ENCODE peak calls at places on chromosomes 13 and 19, in ten cellular contexts. One of them, this sample, is unnamed.

GRCh38 chr13:105474983-105475382 is 1060.5 kb downstream of the EFNB2 start:
- DNase-seq in coronary artery: no peak
- DNase-seq in neural progenitor cell: no peak
- DNase-seq in nephron progenitor cell: no peak
- DNase-seq in CD14-positive monocyte: no peak
- DNase-seq in choroid plexus epithelial cell: no peak
- DNase-seq in GM12865: no peak
- DNase-seq in AG09319: no peak
- DNase-seq in GM06990: no peak
- DNase-seq in HCT116: no peak
- DNase-seq in this sample: no peak

GRCh38 chr19:16111160-16111908 is at the start of gene RAB8A:
- DNase-seq in coronary artery: peak
- DNase-seq in nephron progenitor cell: peak
- DNase-seq in neural progenitor cell: peak
- DNase-seq in AG09319: peak
- DNase-seq in GM12865: peak
- DNase-seq in choroid plexus epithelial cell: peak
- DNase-seq in GM06990: peak
- DNase-seq in HCT116: peak
- DNase-seq in CD14-positive monocyte: peak
- DNase-seq in this sample: peak

GRCh38 chr13:86681223-86681622 is 882.0 kb upstream of the SLITRK6 start:
- DNase-seq in coronary artery: no peak
- DNase-seq in AG09319: no peak
- DNase-seq in CD14-positive monocyte: no peak
- DNase-seq in nephron progenitor cell: no peak
- DNase-seq in GM06990: no peak
- DNase-seq in neural progenitor cell: no peak
- DNase-seq in HCT116: no peak
- DNase-seq in GM12865: no peak
- DNase-seq in choroid plexus epithelial cell: no peak
- DNase-seq in this sample: no peak

GRCh38 chr13:64471916-64472315 is 2758.2 kb downstream of the PCDH9 start:
- DNase-seq in CD14-positive monocyte: no peak
- DNase-seq in choroid plexus epithelial cell: peak
- DNase-seq in AG09319: no peak
- DNase-seq in nephron progenitor cell: no peak
- DNase-seq in neural progenitor cell: no peak
- DNase-seq in GM12865: no peak
- DNase-seq in GM06990: no peak
- DNase-seq in coronary artery: no peak
- DNase-seq in HCT116: peak
- DNase-seq in this sample: no peak

GRCh38 chr13:44273991-44274810 is 99.4 kb upstream of the SERP2 start:
- DNase-seq in GM12865: peak
- DNase-seq in neural progenitor cell: no peak
- DNase-seq in AG09319: no peak
- DNase-seq in GM06990: peak
- DNase-seq in CD14-positive monocyte: no peak
- DNase-seq in coronary artery: peak
- DNase-seq in choroid plexus epithelial cell: peak
- DNase-seq in HCT116: no peak
- DNase-seq in nephron progenitor cell: no peak
- DNase-seq in this sample: no peak

GRCh38 chr13:59337070-59337469 is 826.7 kb downstream of the DIAPH3 start:
- DNase-seq in AG09319: no peak
- DNase-seq in GM06990: no peak
- DNase-seq in GM12865: no peak
- DNase-seq in HCT116: no peak
- DNase-seq in coronary artery: no peak
- DNase-seq in neural progenitor cell: no peak
- DNase-seq in choroid plexus epithelial cell: peak
- DNase-seq in nephron progenitor cell: no peak
- DNase-seq in CD14-positive monocyte: no peak
- DNase-seq in this sample: no peak

GRCh38 chr13:23928985-23929384 is 31.7 kb upstream of the C1QTNF9B start:
- DNase-seq in nephron progenitor cell: no peak
- DNase-seq in coronary artery: no peak
- DNase-seq in HCT116: no peak
- DNase-seq in CD14-positive monocyte: no peak
- DNase-seq in choroid plexus epithelial cell: peak
- DNase-seq in GM12865: no peak
- DNase-seq in GM06990: no peak
- DNase-seq in AG09319: no peak
- DNase-seq in neural progenitor cell: no peak
- DNase-seq in this sample: no peak

GRCh38 chr13:62085832-62086231 is 670.2 kb upstream of the PCDH20 start:
- DNase-seq in AG09319: no peak
- DNase-seq in choroid plexus epithelial cell: no peak
- DNase-seq in neural progenitor cell: no peak
- DNase-seq in HCT116: no peak
- DNase-seq in GM06990: no peak
- DNase-seq in CD14-positive monocyte: no peak
- DNase-seq in nephron progenitor cell: no peak
- DNase-seq in GM12865: no peak
- DNase-seq in coronary artery: no peak
- DNase-seq in this sample: no peak

GRCh38 chr19:35232912-35233311 is 4.4 kb upstream of the FAM187B start:
- DNase-seq in AG09319: no peak
- DNase-seq in nephron progenitor cell: no peak
- DNase-seq in choroid plexus epithelial cell: no peak
- DNase-seq in coronary artery: no peak
- DNase-seq in GM12865: no peak
- DNase-seq in HCT116: no peak
- DNase-seq in GM06990: no peak
- DNase-seq in CD14-positive monocyte: no peak
- DNase-seq in neural progenitor cell: no peak
- DNase-seq in this sample: no peak

GRCh38 chr19:16076958-16077611 is 790 bp downstream of the TPM4 start:
- DNase-seq in HCT116: no peak
- DNase-seq in AG09319: no peak
- DNase-seq in GM12865: no peak
- DNase-seq in nephron progenitor cell: peak
- DNase-seq in choroid plexus epithelial cell: no peak
- DNase-seq in coronary artery: no peak
- DNase-seq in GM06990: no peak
- DNase-seq in neural progenitor cell: peak
- DNase-seq in CD14-positive monocyte: no peak
- DNase-seq in this sample: no peak

GRCh38 chr13:111480976-111481375 is 160.5 kb downstream of the TEX29 start:
- DNase-seq in AG09319: no peak
- DNase-seq in GM12865: no peak
- DNase-seq in nephron progenitor cell: no peak
- DNase-seq in CD14-positive monocyte: no peak
- DNase-seq in neural progenitor cell: no peak
- DNase-seq in HCT116: no peak
- DNase-seq in GM06990: no peak
- DNase-seq in choroid plexus epithelial cell: no peak
- DNase-seq in coronary artery: no peak
- DNase-seq in this sample: no peak

DNA sequence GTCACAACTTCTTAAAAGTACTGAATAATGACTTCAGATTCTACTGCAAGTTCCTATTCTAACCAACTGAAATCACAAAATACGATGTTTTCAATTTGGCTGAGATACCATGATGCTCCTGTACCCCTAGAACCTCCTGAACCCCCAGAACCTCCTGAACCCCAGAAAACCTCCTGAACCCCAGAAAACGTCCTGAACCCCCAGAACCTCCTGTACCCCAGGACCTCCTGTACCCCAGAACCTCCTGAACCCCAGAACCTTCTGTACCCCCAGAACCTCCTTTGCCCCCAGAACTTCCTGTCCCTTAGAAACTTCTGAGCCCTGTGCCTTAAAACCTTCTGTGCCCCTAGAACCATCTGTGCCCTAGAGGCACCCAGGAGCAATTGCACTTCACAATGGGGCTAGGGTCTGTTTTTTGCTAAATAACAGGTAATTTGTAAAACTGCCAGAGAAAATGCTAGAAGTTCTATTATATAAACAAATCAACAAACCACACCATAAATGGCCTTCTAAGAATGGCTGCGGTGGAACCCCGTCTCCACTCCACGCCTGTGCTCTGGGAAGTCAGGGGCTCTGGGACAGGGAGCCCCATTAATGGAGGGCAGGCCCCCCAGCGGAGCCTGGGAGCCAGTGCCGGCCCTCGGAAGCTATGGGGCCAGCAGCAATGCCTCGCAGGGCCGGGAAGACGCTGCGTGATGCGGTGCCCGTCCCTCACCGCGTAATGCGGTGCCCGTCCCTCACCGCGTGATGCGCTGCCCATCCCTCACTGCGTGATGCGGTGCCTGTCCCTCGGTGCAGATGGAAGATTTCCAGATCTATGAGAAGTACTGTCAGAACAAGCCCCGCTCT is 21.3 kb upstream of the F7 start:
- DNase-seq in neural progenitor cell: no peak
- DNase-seq in AG09319: no peak
- DNase-seq in HCT116: no peak
- DNase-seq in GM06990: no peak
- DNase-seq in nephron progenitor cell: no peak
- DNase-seq in choroid plexus epithelial cell: no peak
- DNase-seq in GM12865: no peak
- DNase-seq in coronary artery: no peak
- DNase-seq in CD14-positive monocyte: no peak
- DNase-seq in this sample: no peak
- TF ChIP-seq CTCF in neural progenitor cell: peak
- TF ChIP-seq CTCF in AG09319: no peak
- TF ChIP-seq CTCF in HCT116: peak
- TF ChIP-seq CTCF in GM06990: no peak
- TF ChIP-seq CTCF in nephron progenitor cell: no peak
- TF ChIP-seq CTCF in choroid plexus epithelial cell: peak
- TF ChIP-seq CTCF in GM12865: no peak
- TF ChIP-seq CTCF in coronary artery: no peak
- TF ChIP-seq CTCF in CD14-positive monocyte: no peak
- TF ChIP-seq CTCF in this sample: peak

DNA sequence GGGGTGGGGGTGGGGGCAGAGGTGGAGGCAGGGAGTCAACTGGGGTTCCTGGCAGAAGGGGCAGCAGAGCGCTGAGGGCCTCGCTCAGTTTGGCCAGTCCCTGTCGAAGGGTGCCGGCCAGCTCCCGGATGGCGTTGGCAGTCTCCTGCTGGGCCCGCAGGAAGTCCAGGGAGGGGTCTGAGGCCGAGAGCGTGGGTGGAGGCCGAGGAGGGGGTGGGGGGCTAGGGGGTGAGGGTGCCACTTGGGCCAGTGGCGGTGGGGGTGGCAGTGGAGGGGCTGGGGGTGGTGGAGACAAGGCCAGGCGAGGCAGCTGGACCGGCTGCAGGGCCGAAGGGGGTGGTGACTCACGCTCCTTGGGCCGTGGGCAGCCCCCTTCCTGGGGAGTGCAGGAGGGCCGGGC is 4.9 kb upstream of the IRF2BP1 start:
- DNase-seq in neural progenitor cell: no peak
- DNase-seq in CD14-positive monocyte: no peak
- DNase-seq in GM12865: no peak
- DNase-seq in coronary artery: no peak
- DNase-seq in nephron progenitor cell: no peak
- DNase-seq in GM06990: no peak
- DNase-seq in HCT116: no peak
- DNase-seq in choroid plexus epithelial cell: no peak
- DNase-seq in AG09319: no peak
- DNase-seq in this sample: no peak
- TF ChIP-seq CTCF in neural progenitor cell: no peak
- TF ChIP-seq CTCF in CD14-positive monocyte: no peak
- TF ChIP-seq CTCF in GM12865: no peak
- TF ChIP-seq CTCF in coronary artery: no peak
- TF ChIP-seq CTCF in nephron progenitor cell: no peak
- TF ChIP-seq CTCF in GM06990: no peak
- TF ChIP-seq CTCF in HCT116: no peak
- TF ChIP-seq CTCF in choroid plexus epithelial cell: no peak
- TF ChIP-seq CTCF in AG09319: no peak
- TF ChIP-seq CTCF in this sample: no peak

GRCh38 chr19:19154768-19155494 is 15.1 kb downstream of the MEF2B start:
- DNase-seq in AG09319: no peak
- DNase-seq in nephron progenitor cell: no peak
- DNase-seq in HCT116: no peak
- DNase-seq in choroid plexus epithelial cell: no peak
- DNase-seq in CD14-positive monocyte: no peak
- DNase-seq in GM06990: no peak
- DNase-seq in neural progenitor cell: no peak
- DNase-seq in GM12865: no peak
- DNase-seq in coronary artery: no peak
- DNase-seq in this sample: no peak
- TF ChIP-seq CTCF in AG09319: no peak
- TF ChIP-seq CTCF in nephron progenitor cell: no peak
- TF ChIP-seq CTCF in HCT116: no peak
- TF ChIP-seq CTCF in choroid plexus epithelial cell: no peak
- TF ChIP-seq CTCF in CD14-positive monocyte: no peak
- TF ChIP-seq CTCF in GM06990: no peak
- TF ChIP-seq CTCF in neural progenitor cell: no peak
- TF ChIP-seq CTCF in GM12865: no peak
- TF ChIP-seq CTCF in coronary artery: no peak
- TF ChIP-seq CTCF in this sample: no peak

DNA sequence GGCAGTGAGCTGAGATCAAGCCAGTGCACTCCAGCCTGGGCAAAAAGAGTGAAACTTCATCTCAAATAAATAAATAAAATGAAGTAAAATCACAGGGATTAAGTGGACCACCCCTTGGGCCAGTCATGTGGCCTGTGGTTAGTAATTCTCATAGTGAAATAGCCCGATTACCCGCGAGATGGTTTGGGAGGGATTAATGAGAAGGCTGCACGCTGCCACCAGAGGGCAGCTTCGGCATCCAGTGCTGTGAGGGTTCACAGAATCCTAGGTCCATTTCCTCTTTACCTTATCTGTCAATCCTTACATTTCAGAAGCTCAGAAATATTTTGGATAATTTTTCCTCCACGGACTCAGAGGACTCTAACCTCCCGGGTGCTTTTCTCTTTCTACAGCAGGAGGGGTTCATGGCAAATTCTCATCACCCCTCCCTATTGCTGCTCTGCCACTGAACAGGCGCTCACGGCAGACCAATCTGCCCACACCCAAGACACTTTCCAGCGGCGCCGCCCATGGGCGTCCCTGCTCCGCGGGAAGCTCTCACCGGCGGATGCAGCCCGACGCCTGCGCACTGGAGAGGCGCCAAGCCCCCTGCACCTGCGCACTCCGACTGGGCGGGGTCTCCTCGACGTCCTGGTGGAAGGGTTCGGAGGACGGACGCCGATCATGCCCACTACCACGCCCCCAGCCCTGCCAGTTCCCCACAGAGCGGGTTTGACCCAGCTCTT is 11.0 kb downstream of the ZNF835 start:
- DNase-seq in CD14-positive monocyte: no peak
- DNase-seq in choroid plexus epithelial cell: no peak
- DNase-seq in AG09319: no peak
- DNase-seq in neural progenitor cell: no peak
- DNase-seq in GM06990: no peak
- DNase-seq in nephron progenitor cell: no peak
- DNase-seq in coronary artery: no peak
- DNase-seq in GM12865: no peak
- DNase-seq in HCT116: no peak
- DNase-seq in this sample: no peak
- TF ChIP-seq CTCF in CD14-positive monocyte: no peak
- TF ChIP-seq CTCF in choroid plexus epithelial cell: no peak
- TF ChIP-seq CTCF in AG09319: no peak
- TF ChIP-seq CTCF in neural progenitor cell: no peak
- TF ChIP-seq CTCF in GM06990: no peak
- TF ChIP-seq CTCF in nephron progenitor cell: no peak
- TF ChIP-seq CTCF in coronary artery: no peak
- TF ChIP-seq CTCF in GM12865: no peak
- TF ChIP-seq CTCF in HCT116: no peak
- TF ChIP-seq CTCF in this sample: no peak

This sample was measured in neural crest cell.